ENCODE peak calls at places on chromosomes 1 and 21, in five cellular contexts. V is IMR-90, T is HCT116, C is fibroblast of lung, I is GM23248. H is an unnamed sample.

GRCh38 chr1:42807056-42807668 is 9.8 kb upstream of the ERMAP start:
- DNase-seq in I (no peak), C (no peak), V (no peak), T (no peak), H (no peak)

GRCh38 chr21:45547211-45547900 is 5.1 kb upstream of the SLC19A1 start:
- DNase-seq in V (no peak), C (no peak), I (no peak), T (no peak), H (no peak)

GRCh38 chr21:31351438-31351837 is 7.4 kb upstream of the TIAM1 start:
- DNase-seq in V (peak), I (peak), C (peak), T (no peak), H (no peak)

GRCh38 chr1:11938722-11939526 is 4.4 kb downstream of the PLOD1 start:
- DNase-seq in T (no peak), C (no peak), I (peak), V (no peak), H (no peak)

GRCh38 chr1:209820986-209821385 is 6.8 kb upstream of the UTP25 start:
- DNase-seq in V (no peak), C (no peak), T (no peak), I (no peak), H (no peak)

GRCh38 chr1:179091691-179092165 is 9.9 kb downstream of the TOR3A start:
- DNase-seq in V (peak), I (peak), C (no peak), T (no peak), H (no peak)

GRCh38 chr1:111878649-111879048 is 110.8 kb downstream of the KCND3 start:
- DNase-seq in C (no peak), V (no peak), I (no peak), T (no peak), H (no peak)

GRCh38 chr1:150194381-150195031 is 41.4 kb downstream of the ANP32E start:
- DNase-seq in V (peak), C (peak), I (peak), T (no peak), H (no peak)

GRCh38 chr1:6124341-6124740 is 55.8 kb downstream of the CHD5 start:
- DNase-seq in C (no peak), I (no peak), V (no peak), T (no peak), H (no peak)

GRCh38 chr1:32372149-32372756 is 9.9 kb downstream of the TSSK3 start:
- DNase-seq in I (no peak), T (no peak), C (no peak), V (no peak), H (peak)

GRCh38 chr1:21932127-21932526 is 5.0 kb downstream of the HSPG2 start:
- DNase-seq in T (no peak), I (peak), C (peak), V (peak), H (no peak)

GRCh38 chr1:70247122-70247521 is 25.9 kb downstream of the SRSF11 start:
- DNase-seq in I (no peak), T (no peak), V (no peak), C (no peak), H (no peak)

GRCh38 chr21:41819856-41820281 is 53.0 kb upstream of the RIPK4 start:
- DNase-seq in I (no peak), C (no peak), T (no peak), V (no peak), H (no peak)

DNA sequence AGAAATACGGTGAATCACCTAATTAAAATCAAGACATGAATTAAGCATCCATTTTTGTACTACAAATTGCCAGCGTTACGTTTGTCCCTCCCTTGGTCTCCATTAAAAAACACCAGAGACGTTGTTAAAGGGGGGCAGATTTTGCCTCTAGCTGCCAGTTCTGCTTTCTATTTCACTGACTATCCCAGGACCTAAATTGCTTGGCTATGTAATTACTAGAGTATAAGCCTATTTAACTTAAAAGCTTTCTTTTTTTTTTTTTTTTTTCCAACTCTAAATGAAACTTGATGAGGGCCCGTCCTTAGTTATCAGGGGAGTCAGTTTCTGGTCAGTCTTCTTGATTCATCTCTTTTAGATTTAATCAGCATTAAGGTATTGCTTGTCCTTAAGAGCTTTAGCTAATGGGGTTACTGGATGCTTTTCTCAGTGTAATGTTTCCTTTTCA is 1.1 kb downstream of the LMO4 start:
- DNase-seq in C (no peak), I (peak), V (peak), T (no peak), H (no peak)
- H2AFZ ChIP-seq in C (no peak), I (peak), V (no peak), T (no peak), H (peak)

DNA sequence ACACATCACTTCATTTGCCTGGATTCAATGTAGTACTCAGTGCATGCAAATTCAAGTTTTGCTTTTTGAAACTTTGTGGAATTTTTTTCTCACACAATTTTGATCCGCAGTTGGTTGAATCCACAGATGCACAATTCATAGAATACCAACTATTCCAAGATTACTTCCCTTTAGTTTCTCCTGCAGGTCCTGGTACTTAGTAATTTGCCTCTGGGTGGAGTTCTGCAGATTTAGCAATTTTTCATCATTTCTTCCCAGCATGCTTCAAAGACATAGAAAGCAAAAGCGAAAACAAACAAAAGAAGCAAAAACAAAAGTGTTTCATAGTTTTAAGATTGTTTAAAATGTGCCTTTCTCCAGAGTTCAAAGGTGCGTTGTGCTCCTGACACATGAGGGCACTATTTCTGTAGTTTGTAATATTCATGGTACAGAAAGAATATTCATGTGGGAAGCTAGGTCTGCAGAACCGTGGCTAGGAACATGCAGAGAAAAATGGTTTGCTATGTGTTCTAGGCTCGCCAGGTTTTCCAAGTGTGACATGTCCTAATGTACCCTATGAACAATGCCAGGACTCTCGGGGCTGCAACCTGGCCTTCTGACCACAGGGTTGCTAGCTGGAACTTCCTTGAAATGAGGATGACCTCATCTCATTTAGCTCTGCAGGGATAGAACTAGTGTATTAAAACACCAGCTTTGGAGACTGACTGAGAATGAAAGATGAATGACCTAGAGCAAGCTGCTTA is 30.0 kb upstream of the RCSD1 start:
- DNase-seq in C (peak), I (peak), T (peak), V (peak), H (peak)
- H2AFZ ChIP-seq in C (no peak), I (peak), T (no peak), V (no peak), H (peak)

DNA sequence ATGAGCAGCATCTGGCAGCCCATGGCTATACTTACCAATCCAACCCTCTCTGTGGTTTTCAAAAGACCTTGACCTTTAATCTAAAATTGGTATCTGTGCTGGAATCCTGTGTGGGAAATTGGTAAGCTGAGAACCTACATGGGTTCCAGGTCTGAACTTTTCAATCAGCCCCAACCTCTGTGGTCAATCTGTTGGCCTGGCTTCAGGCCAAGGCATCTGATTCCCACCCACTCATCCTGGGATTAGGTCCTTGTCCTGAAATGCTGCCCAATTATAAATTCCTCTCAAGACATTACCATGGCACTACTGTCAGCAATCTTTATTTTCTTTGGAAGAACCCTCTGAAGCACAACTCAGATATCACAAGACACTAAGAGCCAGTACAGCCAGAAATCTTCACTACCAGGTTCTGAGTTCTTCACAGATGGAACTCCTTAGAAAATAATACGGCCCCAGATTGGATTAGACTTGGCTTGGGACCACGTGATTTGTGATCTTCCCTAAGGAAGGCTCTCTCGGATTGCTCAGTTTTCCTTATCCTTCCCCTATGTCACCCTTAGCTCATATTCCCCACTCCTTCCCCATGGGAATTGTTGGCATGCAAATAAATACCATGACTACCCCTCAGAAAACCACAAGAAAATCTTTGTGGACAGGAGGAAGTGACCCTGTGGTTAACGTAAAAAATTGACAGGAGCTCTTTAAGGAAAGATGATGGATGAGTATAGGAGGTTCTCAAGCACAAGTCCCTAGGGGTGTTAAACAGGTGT is 207.9 kb upstream of the ST6GALNAC5 start:
- DNase-seq in I (no peak), V (no peak), T (no peak), C (peak), H (no peak)
- H2AFZ ChIP-seq in I (no peak), V (no peak), T (no peak), C (no peak), H (no peak)

GRCh38 chr1:30823627-30823968 is 66.0 kb upstream of the LAPTM5 start:
- DNase-seq in I (no peak), V (no peak), T (no peak), C (no peak), H (no peak)
- H2AFZ ChIP-seq in I (peak), V (peak), T (peak), C (no peak), H (no peak)

GRCh38 chr1:170355267-170355801 is 176.6 kb upstream of the GORAB start:
- DNase-seq in C (no peak), V (no peak), T (no peak), I (no peak), H (no peak)

GRCh38 chr1:170356585-170356984 is 175.4 kb upstream of the GORAB start:
- DNase-seq in T (no peak), C (no peak), V (no peak), I (no peak), H (no peak)

GRCh38 chr1:170354679-170355078 is 177.3 kb upstream of the GORAB start:
- DNase-seq in V (no peak), I (no peak), T (no peak), C (no peak), H (no peak)

GRCh38 chr1:170360601-170361000 is 171.4 kb upstream of the GORAB start:
- DNase-seq in V (no peak), I (no peak), C (peak), T (no peak), H (no peak)

GRCh38 chr1:170357750-170358149 is 174.2 kb upstream of the GORAB start:
- DNase-seq in T (no peak), V (no peak), C (no peak), I (no peak), H (no peak)
- H2AFZ ChIP-seq in T (no peak), V (no peak), C (no peak), I (no peak), H (no peak)

GRCh38 chr1:202197670-202198359 is 4.2 kb downstream of the LGR6 start:
- DNase-seq in I (no peak), C (no peak), T (no peak), V (no peak), H (no peak)

GRCh38 chr1:202192770-202193613 is 607 bp upstream of the LGR6 start:
- DNase-seq in I (peak), C (peak), V (peak), T (no peak), H (peak)

GRCh38 chr1:202194328-202194648 is 689 bp downstream of the LGR6 start:
- DNase-seq in C (no peak), I (no peak), T (no peak), V (no peak), H (no peak)

GRCh38 chr1:202189919-202190715 is 3.5 kb upstream of the LGR6 start:
- DNase-seq in T (no peak), C (no peak), V (peak), I (peak), H (no peak)

GRCh38 chr1:202193614-202194327 is at the start of gene LGR6:
- DNase-seq in T (no peak), V (no peak), C (no peak), I (peak), H (no peak)
- H2AFZ ChIP-seq in T (no peak), V (no peak), C (no peak), I (no peak), H (no peak)

DNA sequence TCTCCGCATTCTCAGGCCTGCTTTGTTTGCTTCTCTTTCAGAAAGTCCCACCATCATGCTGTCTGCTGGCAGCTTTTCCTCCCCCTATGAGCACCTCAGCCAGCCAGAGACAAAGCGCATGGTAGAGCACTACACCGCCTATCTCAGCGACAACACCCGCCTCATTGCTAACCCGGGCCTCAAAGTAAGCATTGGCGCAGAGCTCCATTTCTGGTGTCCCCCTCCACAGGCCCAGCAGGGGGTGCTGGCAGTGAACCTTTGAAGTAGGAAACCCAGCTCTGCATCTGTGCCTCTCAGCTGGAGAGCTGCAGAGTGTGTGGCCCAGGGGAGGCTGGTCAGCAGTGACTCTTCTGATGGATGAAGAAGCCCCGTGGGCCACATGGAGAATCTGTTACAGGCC is 81.2 kb upstream of the RAVER2 start:
- DNase-seq in I (peak), C (peak), V (peak), T (no peak), H (peak)
- H2AFZ ChIP-seq in I (no peak), C (no peak), V (no peak), T (no peak), H (no peak)

GRCh38 chr1:46488343-46489168 is 1.1 kb upstream of the DMBX1 start:
- DNase-seq in I (peak), V (peak), C (peak), T (no peak), H (no peak)
- H2AFZ ChIP-seq in I (no peak), V (no peak), C (no peak), T (peak), H (no peak)

GRCh38 chr1:212566522-212567479 is 41.8 kb upstream of the ATF3 start:
- DNase-seq in T (peak), I (peak), C (peak), V (peak), H (peak)
- H2AFZ ChIP-seq in T (peak), I (peak), C (peak), V (peak), H (peak)